ENCODE peak calls at places on chromosomes 7 and 10, in five cellular contexts. One of them, this sample, is unnamed.

GRCh38 chr10:126203746-126204145 is 184.5 kb downstream of the ADAM12 start:
- DNase-seq in kidney epithelial cell: no peak
- DNase-seq in NCI-H1436: no peak
- DNase-seq in natural killer cell: no peak
- DNase-seq in IMR-90: no peak
- DNase-seq in this sample: no peak

GRCh38 chr10:60031664-60032063 is 125.3 kb upstream of the CCDC6 start:
- DNase-seq in kidney epithelial cell: no peak
- DNase-seq in NCI-H1436: no peak
- DNase-seq in natural killer cell: no peak
- DNase-seq in IMR-90: no peak
- DNase-seq in this sample: no peak

GRCh38 chr7:64630496-64630895 is 35.4 kb upstream of the ZNF107 start:
- DNase-seq in kidney epithelial cell: no peak
- DNase-seq in NCI-H1436: peak
- DNase-seq in natural killer cell: no peak
- DNase-seq in IMR-90: peak
- DNase-seq in this sample: no peak

GRCh38 chr10:50614444-50615137 is 9.2 kb downstream of the SGMS1 start:
- DNase-seq in kidney epithelial cell: no peak
- DNase-seq in NCI-H1436: peak
- DNase-seq in natural killer cell: no peak
- DNase-seq in IMR-90: no peak
- DNase-seq in this sample: no peak

GRCh38 chr7:142384508-142384922 is 126.7 kb upstream of the PRSS58 start:
- DNase-seq in kidney epithelial cell: peak
- DNase-seq in NCI-H1436: no peak
- DNase-seq in natural killer cell: no peak
- DNase-seq in IMR-90: peak
- DNase-seq in this sample: no peak

GRCh38 chr7:131859162-131859821 is 302.9 kb upstream of the PODXL start:
- DNase-seq in kidney epithelial cell: peak
- DNase-seq in NCI-H1436: peak
- DNase-seq in natural killer cell: no peak
- DNase-seq in IMR-90: peak
- DNase-seq in this sample: peak

GRCh38 chr10:69628876-69629275 is 1.2 kb upstream of the FAM241B start:
- DNase-seq in kidney epithelial cell: no peak
- DNase-seq in NCI-H1436: no peak
- DNase-seq in natural killer cell: no peak
- DNase-seq in IMR-90: no peak
- DNase-seq in this sample: peak

GRCh38 chr7:98681496-98681895 is 64.4 kb downstream of the NPTX2 start:
- DNase-seq in kidney epithelial cell: no peak
- DNase-seq in NCI-H1436: no peak
- DNase-seq in natural killer cell: no peak
- DNase-seq in IMR-90: no peak
- DNase-seq in this sample: no peak

GRCh38 chr10:116784651-116785050 is 42.3 kb upstream of the HSPA12A start:
- DNase-seq in kidney epithelial cell: no peak
- DNase-seq in NCI-H1436: no peak
- DNase-seq in natural killer cell: no peak
- DNase-seq in IMR-90: no peak
- DNase-seq in this sample: no peak

GRCh38 chr10:934746-935406 is 3.4 kb upstream of the LARP4B start:
- DNase-seq in kidney epithelial cell: no peak
- DNase-seq in NCI-H1436: no peak
- DNase-seq in natural killer cell: no peak
- DNase-seq in IMR-90: no peak
- DNase-seq in this sample: no peak

GRCh38 chr7:139683137-139683871 is 94.5 kb downstream of the HIPK2 start:
- DNase-seq in kidney epithelial cell: peak
- DNase-seq in NCI-H1436: no peak
- DNase-seq in natural killer cell: no peak
- DNase-seq in IMR-90: peak
- DNase-seq in this sample: no peak

GRCh38 chr10:500876-501275 is 188.6 kb downstream of the DIP2C start:
- DNase-seq in kidney epithelial cell: no peak
- DNase-seq in NCI-H1436: no peak
- DNase-seq in natural killer cell: no peak
- DNase-seq in IMR-90: peak
- DNase-seq in this sample: no peak

GRCh38 chr10:9786101-9786500 is 1231.6 kb upstream of the CELF2 start:
- DNase-seq in kidney epithelial cell: peak
- DNase-seq in NCI-H1436: no peak
- DNase-seq in natural killer cell: no peak
- DNase-seq in IMR-90: peak
- DNase-seq in this sample: no peak

GRCh38 chr10:92822060-92822634 is 26.2 kb upstream of the EXOC6 start:
- DNase-seq in kidney epithelial cell: no peak
- DNase-seq in NCI-H1436: no peak
- DNase-seq in natural killer cell: no peak
- DNase-seq in IMR-90: peak
- DNase-seq in this sample: no peak

GRCh38 chr10:49282306-49282705 is 16.7 kb upstream of the C10orf71 start:
- DNase-seq in kidney epithelial cell: no peak
- DNase-seq in NCI-H1436: no peak
- DNase-seq in natural killer cell: no peak
- DNase-seq in IMR-90: no peak
- DNase-seq in this sample: no peak

GRCh38 chr10:7561216-7561893 is 105.4 kb downstream of the ITIH5 start:
- DNase-seq in kidney epithelial cell: no peak
- DNase-seq in NCI-H1436: no peak
- DNase-seq in natural killer cell: no peak
- DNase-seq in IMR-90: no peak
- DNase-seq in this sample: peak

GRCh38 chr7:3087243-3087642 is 43.6 kb upstream of the CARD11 start:
- DNase-seq in kidney epithelial cell: peak
- DNase-seq in NCI-H1436: no peak
- DNase-seq in natural killer cell: no peak
- DNase-seq in IMR-90: peak
- DNase-seq in this sample: no peak

GRCh38 chr10:76311752-76312699 is 880.6 kb downstream of the LRMDA start:
- DNase-seq in kidney epithelial cell: no peak
- DNase-seq in NCI-H1436: peak
- DNase-seq in natural killer cell: no peak
- DNase-seq in IMR-90: no peak
- DNase-seq in this sample: no peak

GRCh38 chr10:71761541-71762113 is 11.7 kb downstream of the VSIR start:
- DNase-seq in kidney epithelial cell: no peak
- DNase-seq in NCI-H1436: no peak
- DNase-seq in natural killer cell: no peak
- DNase-seq in IMR-90: no peak
- DNase-seq in this sample: no peak

GRCh38 chr10:118804262-118804773 is 49.5 kb upstream of the CACUL1 start:
- DNase-seq in kidney epithelial cell: no peak
- DNase-seq in NCI-H1436: no peak
- DNase-seq in natural killer cell: no peak
- DNase-seq in IMR-90: no peak
- DNase-seq in this sample: no peak

GRCh38 chr7:142785841-142786250 is 15.1 kb downstream of the PRSS2 start:
- DNase-seq in kidney epithelial cell: no peak
- DNase-seq in NCI-H1436: no peak
- DNase-seq in natural killer cell: peak
- DNase-seq in IMR-90: no peak
- DNase-seq in this sample: no peak

GRCh38 chr7:29748286-29749099 is 57.8 kb upstream of the WIPF3 start:
- DNase-seq in kidney epithelial cell: no peak
- DNase-seq in NCI-H1436: peak
- DNase-seq in natural killer cell: no peak
- DNase-seq in IMR-90: peak
- DNase-seq in this sample: no peak

GRCh38 chr7:99733448-99733847 is 1.5 kb downstream of the CYP3A7 start:
- DNase-seq in kidney epithelial cell: no peak
- DNase-seq in NCI-H1436: no peak
- DNase-seq in natural killer cell: no peak
- DNase-seq in IMR-90: no peak
- DNase-seq in this sample: peak

GRCh38 chr10:49001861-49002675 is 62.4 kb upstream of the LRRC18 start:
- DNase-seq in kidney epithelial cell: no peak
- DNase-seq in NCI-H1436: peak
- DNase-seq in natural killer cell: no peak
- DNase-seq in IMR-90: no peak
- DNase-seq in this sample: no peak

GRCh38 chr7:23298141-23298851 is 843 bp upstream of the MALSU1 start:
- DNase-seq in kidney epithelial cell: peak
- DNase-seq in NCI-H1436: no peak
- DNase-seq in natural killer cell: no peak
- DNase-seq in IMR-90: peak
- DNase-seq in this sample: no peak

GRCh38 chr10:11728353-11728752 is 13.8 kb upstream of the ECHDC3 start:
- DNase-seq in kidney epithelial cell: no peak
- DNase-seq in NCI-H1436: no peak
- DNase-seq in natural killer cell: no peak
- DNase-seq in IMR-90: no peak
- DNase-seq in this sample: no peak

GRCh38 chr10:8349610-8350249 is 295.2 kb downstream of the GATA3 start:
- DNase-seq in kidney epithelial cell: no peak
- DNase-seq in NCI-H1436: no peak
- DNase-seq in natural killer cell: no peak
- DNase-seq in IMR-90: no peak
- DNase-seq in this sample: no peak

GRCh38 chr10:52954407-52954806 is 181.8 kb upstream of the MBL2 start:
- DNase-seq in kidney epithelial cell: no peak
- DNase-seq in NCI-H1436: no peak
- DNase-seq in natural killer cell: no peak
- DNase-seq in IMR-90: no peak
- DNase-seq in this sample: no peak

GRCh38 chr10:83991986-83992753 is 147.1 kb upstream of the GHITM start:
- DNase-seq in kidney epithelial cell: no peak
- DNase-seq in NCI-H1436: no peak
- DNase-seq in natural killer cell: no peak
- DNase-seq in IMR-90: no peak
- DNase-seq in this sample: peak

GRCh38 chr7:137975768-137976167 is 26.1 kb downstream of the CREB3L2 start:
- DNase-seq in kidney epithelial cell: no peak
- DNase-seq in NCI-H1436: no peak
- DNase-seq in natural killer cell: no peak
- DNase-seq in IMR-90: peak
- DNase-seq in this sample: no peak

GRCh38 chr10:29430101-29430500 is 141.2 kb downstream of the LYZL1 start:
- DNase-seq in kidney epithelial cell: no peak
- DNase-seq in NCI-H1436: no peak
- DNase-seq in natural killer cell: no peak
- DNase-seq in IMR-90: peak
- DNase-seq in this sample: no peak

GRCh38 chr7:65840446-65840845 is 32.4 kb upstream of the VKORC1L1 start:
- DNase-seq in kidney epithelial cell: no peak
- DNase-seq in NCI-H1436: peak
- DNase-seq in natural killer cell: no peak
- DNase-seq in IMR-90: no peak
- DNase-seq in this sample: no peak

GRCh38 chr7:148782757-148783456 is 84.2 kb downstream of the CUL1 start:
- DNase-seq in kidney epithelial cell: no peak
- DNase-seq in NCI-H1436: no peak
- DNase-seq in natural killer cell: no peak
- DNase-seq in IMR-90: no peak
- DNase-seq in this sample: no peak

GRCh38 chr10:130244031-130244927 is 108.1 kb downstream of the GLRX3 start:
- DNase-seq in kidney epithelial cell: no peak
- DNase-seq in NCI-H1436: no peak
- DNase-seq in natural killer cell: no peak
- DNase-seq in IMR-90: no peak
- DNase-seq in this sample: no peak

GRCh38 chr10:44958196-44958896 is 1.3 kb upstream of the RASSF4 start:
- DNase-seq in kidney epithelial cell: no peak
- DNase-seq in NCI-H1436: no peak
- DNase-seq in natural killer cell: no peak
- DNase-seq in IMR-90: peak
- DNase-seq in this sample: peak

GRCh38 chr10:129417164-129417563 is 49.9 kb upstream of the MGMT start:
- DNase-seq in kidney epithelial cell: no peak
- DNase-seq in NCI-H1436: no peak
- DNase-seq in natural killer cell: no peak
- DNase-seq in IMR-90: peak
- DNase-seq in this sample: no peak